ENCODE peak calls at places on chromosomes 6 and 20, in seven cellular contexts. V is heart left ventricle, U is HepG2, K is breast epithelium, Z is thoracic aorta, X is SK-N-SH, P is tibial artery. M is an unnamed sample. For H3K9me3, the result is how much of the 10 kb centered on the place peaks cover.

GRCh38 chr20:23396961-23397620 is 24.2 kb downstream of the NAPB start:
- DNase-seq in K (no peak), U (no peak), P (no peak), Z (no peak), V (no peak), X (no peak), M (no peak)

GRCh38 chr6:108168980-108169800 is 3.4 kb downstream of the NR2E1 start:
- DNase-seq in Z (no peak), U (no peak), V (no peak), X (peak), K (no peak), P (no peak), M (no peak)

GRCh38 chr20:49186535-49187329 is 1.4 kb downstream of the STAU1 start:
- DNase-seq in V (peak), Z (peak), P (peak), K (no peak), U (peak), X (peak), M (peak)

GRCh38 chr6:73028124-73028766 is 197.1 kb downstream of the KHDC1L start:
- DNase-seq in Z (no peak), V (no peak), X (no peak), P (no peak), K (no peak), U (no peak), M (no peak)

GRCh38 chr6:16420715-16421461 is 182.5 kb downstream of the GMPR start:
- DNase-seq in V (no peak), X (no peak), U (no peak), Z (no peak), P (no peak), K (no peak), M (no peak)

GRCh38 chr6:21396313-21396712 is 197.2 kb upstream of the SOX4 start:
- DNase-seq in P (no peak), V (no peak), X (no peak), U (no peak), Z (no peak), K (no peak), M (no peak)

GRCh38 chr20:47191074-47191673 is 165.3 kb downstream of the ZMYND8 start:
- DNase-seq in V (no peak), X (no peak), P (no peak), K (no peak), Z (no peak), U (no peak), M (no peak)

GRCh38 chr6:130282234-130282995 is 59.7 kb upstream of the SAMD3 start:
- DNase-seq in Z (no peak), U (peak), P (no peak), X (peak), V (no peak), K (no peak), M (no peak)

GRCh38 chr20:20786428-20786827 is 74.0 kb upstream of the RALGAPA2 start:
- DNase-seq in K (no peak), V (peak), X (no peak), Z (no peak), P (peak), U (no peak), M (no peak)

GRCh38 chr6:148700713-148701392 is 46.0 kb upstream of the UST start:
- DNase-seq in V (no peak), P (no peak), Z (no peak), X (no peak), U (no peak), K (no peak), M (peak)

GRCh38 chr20:48716086-48716485 is 111.7 kb downstream of the PREX1 start:
- DNase-seq in Z (no peak), X (no peak), U (no peak), P (no peak), V (no peak), K (no peak), M (no peak)

GRCh38 chr6:157715766-157716171 is 107.3 kb upstream of the SNX9 start:
- DNase-seq in K (no peak), U (no peak), V (peak), Z (no peak), X (no peak), P (peak), M (peak)

GRCh38 chr20:1830240-1830639 is 65.0 kb upstream of the SIRPA start:
- DNase-seq in U (no peak), X (peak), V (peak), P (no peak), K (no peak), Z (peak), M (no peak)

GRCh38 chr20:54263266-54263665 is 55.4 kb downstream of the PFDN4 start:
- DNase-seq in K (no peak), U (no peak), P (no peak), Z (no peak), V (no peak), X (no peak), M (no peak)

GRCh38 chr6:170410241-170410640 is 103.7 kb downstream of the FAM120B start:
- DNase-seq in U (no peak), Z (no peak), X (no peak), V (no peak), P (no peak), K (no peak), M (peak)

GRCh38 chr6:31356946-31357466 is at the start of gene HLA-B:
- DNase-seq in P (peak), U (peak), K (peak), X (peak), Z (no peak), V (peak), M (peak)

GRCh38 chr20:10131612-10132345 is 86.9 kb upstream of the SNAP25 start:
- DNase-seq in K (no peak), U (no peak), V (peak), P (no peak), Z (no peak), X (peak), M (peak)

GRCh38 chr6:77298298-77298697 is 165.0 kb downstream of the HTR1B start:
- DNase-seq in V (no peak), K (no peak), X (no peak), U (no peak), P (no peak), Z (no peak), M (no peak)

GRCh38 chr6:168648730-168649129 is 207.7 kb downstream of the SMOC2 start:
- DNase-seq in P (no peak), U (no peak), V (no peak), X (peak), Z (no peak), K (no peak), M (peak)

GRCh38 chr6:168649209-168649608 is 208.2 kb downstream of the SMOC2 start:
- DNase-seq in Z (no peak), V (no peak), U (no peak), P (no peak), X (peak), K (no peak), M (no peak)

GRCh38 chr6:168648240-168648639 is 207.3 kb downstream of the SMOC2 start:
- DNase-seq in V (peak), U (no peak), Z (no peak), K (peak), X (peak), P (no peak), M (peak)

GRCh38 chr6:168645326-168645725 is 204.3 kb downstream of the SMOC2 start:
- DNase-seq in U (no peak), V (no peak), Z (no peak), K (no peak), P (no peak), X (no peak), M (no peak)

GRCh38 chr6:168647271-168647670 is 206.3 kb downstream of the SMOC2 start:
- DNase-seq in X (peak), V (no peak), U (no peak), Z (no peak), K (no peak), P (no peak), M (no peak)
- H3K9me3 ChIP-seq in X (under half), V (under half), U (under half), Z (under half), K (under half), P (under half), M (under half)

DNA sequence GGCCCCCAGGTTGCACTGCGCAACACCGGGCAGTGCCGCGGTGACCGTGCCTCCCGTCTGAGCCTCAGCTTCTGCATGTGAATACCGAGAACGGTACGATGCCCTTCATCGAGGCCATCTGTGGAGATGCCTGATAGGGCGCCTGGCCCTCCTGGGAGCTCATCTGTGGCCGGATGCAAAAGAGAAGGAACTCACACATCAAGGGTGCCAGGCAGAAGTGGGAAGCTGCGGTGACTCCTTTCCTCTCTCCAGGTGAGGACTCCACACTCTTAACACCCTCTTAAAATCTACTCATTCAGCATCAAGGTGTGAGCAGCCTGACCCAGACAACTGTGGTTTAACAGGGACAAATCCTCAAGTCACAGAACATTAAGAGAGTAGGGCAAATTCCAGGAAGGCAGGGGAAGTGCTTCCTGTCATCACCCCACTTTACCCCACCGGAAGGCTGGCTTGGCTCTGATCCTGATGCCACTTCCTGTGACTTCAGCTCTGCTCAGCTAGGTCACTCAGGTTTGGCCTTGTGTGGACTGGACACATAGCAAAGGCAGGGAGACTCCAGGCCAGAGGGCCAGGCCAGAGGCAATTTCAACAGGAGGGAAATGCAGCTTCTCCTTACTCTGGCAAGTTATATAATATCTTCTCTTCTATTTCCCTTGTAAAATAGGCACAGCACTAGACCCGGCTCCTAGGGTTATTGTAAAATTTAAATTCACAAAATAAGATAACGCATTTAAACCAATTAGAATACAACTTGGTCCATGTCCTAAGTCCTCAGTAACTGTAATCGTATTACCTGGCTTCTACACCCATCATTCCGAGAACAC is 69.4 kb downstream of the CPNE5 start:
- DNase-seq in Z (no peak), V (no peak), P (no peak), K (no peak), X (no peak), U (no peak), M (no peak)
- H3K27ac ChIP-seq in Z (no peak), V (peak), P (no peak), K (no peak), X (no peak), U (no peak), M (no peak)

DNA sequence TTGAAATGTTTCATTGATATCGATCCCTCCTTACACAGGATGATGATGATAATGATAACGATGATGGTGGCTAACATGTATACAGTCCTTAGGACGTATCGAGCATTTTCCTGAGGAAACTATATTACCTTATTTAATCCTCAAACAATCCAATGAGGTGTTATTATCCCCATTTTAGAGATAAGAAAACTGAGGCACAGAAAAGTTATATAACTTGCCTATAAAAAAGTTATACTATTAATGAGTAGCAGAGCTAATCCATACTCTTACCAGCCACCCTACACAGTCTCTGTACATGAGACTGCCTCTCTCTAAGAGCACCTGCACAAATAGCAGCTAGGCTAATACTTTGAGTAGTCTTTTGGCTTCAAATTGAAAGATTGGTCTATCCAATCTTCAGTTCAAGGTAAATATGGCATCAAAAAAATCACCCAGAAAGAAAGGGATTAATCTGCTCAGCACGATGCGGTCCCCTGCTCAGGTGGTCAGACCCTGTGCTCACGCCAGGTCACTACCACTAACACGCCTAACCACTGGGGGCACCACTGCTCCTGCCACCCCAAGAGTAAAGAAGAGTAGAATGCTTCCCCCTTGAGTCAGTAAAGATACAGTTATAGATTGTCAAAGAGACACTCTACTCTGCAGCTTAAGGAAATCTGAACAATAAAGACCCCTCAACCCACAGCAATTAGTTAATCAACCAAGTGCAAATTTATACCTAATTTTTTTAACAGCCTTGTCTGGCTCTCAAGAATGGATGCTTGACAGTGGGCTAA is 15.0 kb downstream of the GABBR1 start:
- DNase-seq in P (no peak), Z (no peak), U (no peak), K (no peak), X (peak), V (no peak), M (no peak)
- H3K9me3 ChIP-seq in P (under half), Z (under half), U (under half), K (under half), X (under half), V (under half), M (under half)

DNA sequence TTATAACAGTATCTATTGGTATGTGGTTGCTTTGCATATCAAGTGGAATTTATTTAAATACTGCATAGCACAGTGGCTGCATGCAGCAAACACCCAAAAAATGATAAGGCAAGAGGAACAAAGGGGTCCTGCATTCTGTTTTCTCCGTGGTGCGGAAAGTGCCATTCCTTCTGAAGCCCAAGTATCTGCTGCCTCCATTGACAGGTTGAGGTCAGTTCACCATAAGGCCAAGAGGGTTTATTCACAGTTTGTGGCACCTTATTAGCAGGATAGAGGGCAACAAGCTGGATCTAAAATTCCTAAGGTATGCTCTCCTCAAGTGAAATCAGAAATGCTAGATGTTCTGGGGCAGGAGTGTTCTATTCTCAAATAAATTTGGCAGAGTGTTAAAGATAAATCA is 9.3 kb downstream of the CARMIL1 start:
- DNase-seq in K (no peak), V (no peak), U (no peak), Z (no peak), X (no peak), P (no peak), M (no peak)
- H3K27ac ChIP-seq in K (peak), V (no peak), U (no peak), Z (no peak), X (no peak), P (peak), M (no peak)

GRCh38 chr6:71558974-71559373 is 270.4 kb downstream of the OGFRL1 start:
- DNase-seq in P (no peak), V (no peak), K (no peak), Z (no peak), X (no peak), U (no peak), M (no peak)

GRCh38 chr6:71551798-71552197 is 263.2 kb downstream of the OGFRL1 start:
- DNase-seq in V (no peak), U (no peak), Z (no peak), X (no peak), K (no peak), P (no peak), M (no peak)

GRCh38 chr6:71556141-71556540 is 267.5 kb downstream of the OGFRL1 start:
- DNase-seq in V (no peak), X (no peak), P (no peak), Z (no peak), U (no peak), K (no peak), M (no peak)
- H3K9me3 ChIP-seq in V (under half), X (under half), P (under half), Z (under half), U (half or more), K (under half), M (under half)

M was measured in thyroid gland.